ENCODE peak calls at places on chromosomes 11 and 22, in five cellular contexts. K, P, R, T and I are unnamed samples. For H3K9me2, the result is how much of the 10 kb centered on the place peaks cover.

GRCh38 chr22:46737105-46737975 is 712 bp downstream of the CERK start:
- DNase-seq in P (peak), K (peak), T (no peak), R (peak), I (peak)

GRCh38 chr22:36546932-36547331 is 18.0 kb upstream of the EIF3D start:
- DNase-seq in K (no peak), T (peak), P (peak), R (peak), I (peak)

GRCh38 chr11:125322317-125322716 is 157.8 kb downstream of the PKNOX2 start:
- DNase-seq in T (no peak), K (no peak), R (no peak), P (no peak), I (no peak)

GRCh38 chr11:2766166-2766565 is 66.4 kb upstream of the KCNQ1OT1 start:
- DNase-seq in P (no peak), R (no peak), K (no peak), T (no peak), I (no peak)

GRCh38 chr11:36441610-36442208 is 68.4 kb downstream of the TRAF6 start:
- DNase-seq in T (no peak), R (no peak), K (no peak), P (no peak), I (no peak)

GRCh38 chr11:1785749-1786261 is 22.1 kb upstream of the CTSD start:
- DNase-seq in T (no peak), R (no peak), K (no peak), P (no peak), I (no peak)

GRCh38 chr11:69151811-69152210 is 3.9 kb upstream of the SMIM38 start:
- DNase-seq in T (no peak), K (peak), R (no peak), P (no peak), I (no peak)

GRCh38 chr11:134481135-134481534 is 69.1 kb upstream of the B3GAT1 start:
- DNase-seq in P (no peak), R (no peak), T (no peak), K (no peak), I (peak)

GRCh38 chr22:32132783-32133182 is 26.3 kb downstream of the C22orf42 start:
- DNase-seq in K (no peak), T (no peak), P (no peak), R (no peak), I (no peak)

GRCh38 chr11:69131644-69132300 is 24.0 kb upstream of the SMIM38 start:
- DNase-seq in T (peak), P (peak), R (peak), K (peak), I (peak)

GRCh38 chr11:75851203-75851602 is 36.2 kb downstream of the UVRAG start:
- DNase-seq in P (peak), K (no peak), R (no peak), T (no peak), I (no peak)

GRCh38 chr11:9251306-9251705 is 13.8 kb downstream of the DENND5A start:
- DNase-seq in R (peak), P (no peak), K (no peak), T (no peak), I (no peak)

GRCh38 chr11:3169952-3170755 is 5.0 kb upstream of the OSBPL5 start:
- DNase-seq in T (no peak), K (no peak), R (peak), P (no peak), I (no peak)

GRCh38 chr11:35011389-35011788 is 95.0 kb downstream of the PDHX start:
- DNase-seq in P (peak), R (peak), K (no peak), T (no peak), I (no peak)

GRCh38 chr22:38248280-38248679 is 24.5 kb downstream of the TMEM184B start:
- DNase-seq in R (no peak), K (no peak), T (no peak), P (no peak), I (no peak)

GRCh38 chr22:36379593-36380361 is 8.0 kb downstream of the MYH9 start:
- DNase-seq in P (peak), R (peak), K (no peak), T (no peak), I (peak)

GRCh38 chr22:17974703-17975372 is 49.5 kb downstream of the MICAL3 start:
- DNase-seq in T (no peak), K (no peak), R (no peak), P (no peak), I (no peak)

GRCh38 chr11:120136356-120136755 is 1.6 kb downstream of the TRIM29 start:
- DNase-seq in P (no peak), K (no peak), R (no peak), T (no peak), I (no peak)

GRCh38 chr22:38214248-38215056 is 12.7 kb downstream of the MAFF start:
- DNase-seq in P (peak), R (no peak), K (peak), T (no peak), I (peak)

GRCh38 chr22:29187831-29188230 is 17.9 kb upstream of the EMID1 start:
- DNase-seq in P (no peak), K (no peak), R (no peak), T (no peak), I (no peak)

GRCh38 chr11:95556342-95557151 is 233.0 kb downstream of the FAM76B start:
- DNase-seq in P (peak), R (no peak), K (peak), T (no peak), I (peak)

GRCh38 chr11:10564692-10565318 is 3.7 kb downstream of the LYVE1 start:
- DNase-seq in R (peak), K (no peak), T (no peak), P (peak), I (no peak)

GRCh38 chr11:127919206-127920000 is 668.0 kb downstream of the ETS1 start:
- DNase-seq in T (no peak), P (peak), R (peak), K (no peak), I (no peak)

GRCh38 chr11:113193894-113194293 is 120.5 kb upstream of the TTC12 start:
- DNase-seq in R (no peak), T (no peak), K (no peak), P (no peak), I (no peak)

GRCh38 chr11:30002157-30002556 is 14.7 kb downstream of the KCNA4 start:
- DNase-seq in R (no peak), T (no peak), K (no peak), P (peak), I (no peak)

GRCh38 chr22:26666035-26666338 is 8.6 kb downstream of the MIAT start:
- DNase-seq in T (no peak), K (no peak), P (peak), R (no peak), I (no peak)

GRCh38 chr11:16632295-16633200 is 105.9 kb upstream of the C11orf58 start:
- DNase-seq in K (peak), R (peak), T (peak), P (peak), I (peak)

GRCh38 chr11:2202071-2202899 is 30.7 kb upstream of the TH start:
- DNase-seq in T (no peak), R (peak), K (no peak), P (no peak), I (peak)

GRCh38 chr22:48746789-48747425 is 1080.8 kb downstream of the BRD1 start:
- DNase-seq in T (no peak), K (no peak), P (no peak), R (no peak), I (no peak)

DNA sequence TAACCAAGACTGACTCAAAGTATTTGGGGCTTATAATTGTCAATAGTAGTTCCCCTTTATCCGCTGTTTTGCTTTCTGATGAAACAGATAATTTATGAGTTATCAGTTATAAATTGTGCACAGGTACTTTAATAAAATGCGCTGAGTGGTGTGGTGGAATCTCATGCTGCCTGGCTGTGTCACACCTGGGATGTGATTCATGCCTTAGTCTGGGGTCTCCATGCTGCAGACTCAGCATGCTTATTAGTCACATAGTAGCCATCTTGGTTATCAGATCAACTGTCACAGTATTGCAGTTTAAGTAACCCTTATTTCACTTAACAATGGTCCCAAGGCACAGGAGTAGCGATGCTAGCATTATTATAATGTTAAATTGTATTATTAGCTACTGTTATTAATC is 995.2 kb downstream of the NTM start:
- DNase-seq in P (no peak), R (no peak), T (no peak), K (no peak), I (no peak)
- H3K9me2 ChIP-seq in P (under half), R (under half), T (under half), K (under half), I (under half)

DNA sequence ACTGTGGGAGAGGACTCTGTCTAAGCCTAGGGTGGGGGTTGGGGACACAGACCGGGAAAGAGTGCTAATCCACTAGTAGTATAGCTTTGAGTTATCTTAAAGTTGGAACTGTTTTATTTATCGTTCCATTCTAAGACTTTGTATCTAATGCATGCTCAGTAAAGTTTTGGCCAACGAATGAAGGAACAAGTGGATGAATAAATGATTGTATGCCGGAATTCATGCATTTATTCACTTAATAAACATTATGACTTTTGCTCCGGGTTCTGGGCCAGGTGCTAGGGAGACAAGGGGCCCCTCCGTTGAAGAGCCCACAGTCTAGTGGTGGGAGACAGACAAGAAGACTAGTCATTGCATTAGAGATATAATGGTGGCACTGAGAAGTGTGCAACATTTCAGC is 645 bp downstream of the RNF121 start:
- DNase-seq in K (no peak), T (no peak), P (peak), R (no peak), I (no peak)
- H3K9me2 ChIP-seq in K (under half), T (under half), P (under half), R (under half), I (under half)

GRCh38 chr11:117936973-117937372 is 7.8 kb upstream of the TMPRSS13 start:
- DNase-seq in R (no peak), P (no peak), T (no peak), K (no peak), I (no peak)
- H3K9me2 ChIP-seq in R (under half), P (under half), T (under half), K (under half), I (under half)

GRCh38 chr11:48242501-48242900 is 2.4 kb upstream of the OR4X2 start:
- DNase-seq in T (no peak), P (no peak), K (no peak), R (no peak), I (no peak)
- H3K9me2 ChIP-seq in T (under half), P (under half), K (under half), R (under half), I (under half)

GRCh38 chr11:27678242-27678641 is 22.0 kb downstream of the BDNF start:
- DNase-seq in K (no peak), P (peak), T (no peak), R (no peak), I (no peak)

GRCh38 chr11:27677108-27677507 is 23.1 kb downstream of the BDNF start:
- DNase-seq in P (no peak), T (no peak), K (no peak), R (no peak), I (no peak)

GRCh38 chr11:27673979-27674663 is 26.1 kb downstream of the BDNF start:
- DNase-seq in K (no peak), R (no peak), T (no peak), P (no peak), I (no peak)

GRCh38 chr11:27672836-27673464 is 27.3 kb downstream of the BDNF start:
- DNase-seq in T (no peak), P (peak), K (peak), R (peak), I (peak)
- H3K9me2 ChIP-seq in T (under half), P (under half), K (under half), R (under half), I (under half)

GRCh38 chr11:130536106-130537040 is 87.9 kb downstream of the ADAMTS15 start:
- DNase-seq in R (peak), T (no peak), P (peak), K (no peak), I (no peak)
- H3K9me2 ChIP-seq in R (under half), T (under half), P (under half), K (under half), I (under half)

GRCh38 chr22:49760280-49760629 is 67.4 kb downstream of the BRD1 start:
- DNase-seq in P (no peak), T (no peak), K (no peak), R (no peak), I (no peak)

GRCh38 chr22:49763696-49764095 is 64.0 kb downstream of the BRD1 start:
- DNase-seq in R (no peak), P (no peak), K (no peak), T (no peak), I (no peak)

GRCh38 chr22:49760630-49761571 is 66.8 kb downstream of the BRD1 start:
- DNase-seq in P (no peak), R (no peak), K (no peak), T (no peak), I (no peak)

GRCh38 chr22:49763138-49763537 is 64.5 kb downstream of the BRD1 start:
- DNase-seq in T (no peak), R (no peak), P (no peak), K (no peak), I (no peak)

GRCh38 chr22:49761836-49762235 is 65.8 kb downstream of the BRD1 start:
- DNase-seq in P (no peak), T (no peak), R (no peak), K (no peak), I (no peak)
- H3K9me2 ChIP-seq in P (under half), T (under half), R (under half), K (under half), I (under half)